ENCODE peak calls at places on chromosome X, in five cellular contexts. V is NT2/D1, Z is H1, E is HepG2, F is GM12878. R is an unnamed sample.

GRCh38 chrX:141642979-141643378 is 53.5 kb downstream of the SPANXA2 start:
- DNase-seq in V (no peak), E (no peak), F (no peak), Z (no peak), R (peak; percentile 5)

GRCh38 chrX:140066262-140066661 is 100.9 kb upstream of the CXorf66 start:
- DNase-seq in Z (no peak), V (no peak), F (no peak), E (no peak), R (no peak)

GRCh38 chrX:72201836-72202536 is 20.4 kb downstream of the PIN4 start:
- DNase-seq in E (no peak), F (no peak), V (no peak), Z (no peak), R (no peak)

GRCh38 chrX:85084770-85085393 is 81.2 kb downstream of the APOOL start:
- DNase-seq in Z (no peak), F (peak; percentile 8), E (peak; percentile 11), V (no peak), R (peak; percentile 53)

GRCh38 chrX:103629295-103630170 is 758 bp downstream of the TCEAL1 start:
- DNase-seq in Z (peak; percentile 67), V (peak; percentile 74), E (peak; percentile 39), F (no peak), R (peak; percentile 82)

GRCh38 chrX:12946838-12947544 is 27.9 kb upstream of the TMSB4X start:
- DNase-seq in F (peak; percentile 85), E (peak; percentile 47), V (peak; percentile 81), Z (peak; percentile 86), R (peak; percentile 83)

GRCh38 chrX:50469206-50469605 is 1.4 kb downstream of the DGKK start:
- DNase-seq in Z (no peak), V (no peak), F (no peak), E (no peak), R (no peak)

GRCh38 chrX:40573763-40574162 is 7.0 kb upstream of the ATP6AP2 start:
- DNase-seq in Z (peak; percentile 46), E (peak; percentile 18), F (no peak), V (no peak), R (no peak)

GRCh38 chrX:40088299-40088625 is 9.5 kb downstream of the BCOR start:
- DNase-seq in E (no peak), Z (no peak), V (no peak), F (no peak), R (no peak)

GRCh38 chrX:19747672-19748610 is 139.5 kb downstream of the SH3KBP1 start:
- DNase-seq in Z (no peak), E (no peak), V (no peak), F (no peak), R (no peak)

GRCh38 chrX:72038016-72038415 is 93.7 kb downstream of the RTL5 start:
- DNase-seq in V (no peak), E (no peak), Z (no peak), F (no peak), R (no peak)

GRCh38 chrX:94831364-94831763 is 1157.4 kb downstream of the FAM133A start:
- DNase-seq in V (no peak), F (no peak), Z (no peak), E (no peak), R (no peak)

GRCh38 chrX:21905209-21905735 is 35.2 kb upstream of the SMS start:
- DNase-seq in V (no peak), E (no peak), F (no peak), Z (no peak), R (no peak)

GRCh38 chrX:106168107-106168506 is at the start of gene PWWP3B:
- DNase-seq in Z (no peak), F (no peak), V (peak; percentile 50), E (no peak), R (peak; percentile 62)

GRCh38 chrX:53441531-53442321 is 7.6 kb upstream of the HSD17B10 start:
- DNase-seq in Z (peak; percentile 82), E (peak; percentile 62), F (peak; percentile 38), V (peak; percentile 78), R (peak; percentile 94)

GRCh38 chrX:50082741-50083140 is 118.1 kb downstream of the AKAP4 start:
- DNase-seq in E (no peak), F (no peak), V (no peak), Z (no peak), R (no peak)

GRCh38 chrX:47181301-47181700 is 12.3 kb upstream of the UBA1 start:
- DNase-seq in Z (no peak), E (no peak), V (no peak), F (no peak), R (no peak)

GRCh38 chrX:47232803-47233332 is at the start of gene USP11:
- DNase-seq in E (peak; percentile 47), F (no peak), V (peak; percentile 43), Z (peak; percentile 55), R (peak; percentile 46)

GRCh38 chrX:153708415-153708814 is 15.8 kb downstream of the BCAP31 start:
- DNase-seq in Z (peak; percentile 67), F (no peak), E (peak; percentile 65), V (no peak), R (peak; percentile 68)

GRCh38 chrX:122777766-122778165 is 406.3 kb upstream of the GRIA3 start:
- DNase-seq in F (no peak), E (no peak), V (no peak), Z (no peak), R (no peak)

GRCh38 chrX:55111578-55112254 is 22.9 kb downstream of the PAGE2 start:
- DNase-seq in Z (no peak), V (no peak), E (peak; percentile 48), F (no peak), R (no peak)

GRCh38 chrX:72258174-72258573 is 18.9 kb downstream of the RPS4X start:
- DNase-seq in Z (no peak), F (no peak), V (no peak), E (peak; percentile 64), R (no peak)

GRCh38 chrX:37347420-37347819 is 1.7 kb upstream of the PRRG1 start:
- DNase-seq in F (no peak), E (peak; percentile 72), V (no peak), Z (no peak), R (no peak)

GRCh38 chrX:149992918-149993317 is 54.6 kb upstream of the EOLA2 start:
- DNase-seq in V (no peak), F (no peak), Z (no peak), E (no peak), R (no peak)

GRCh38 chrX:133633162-133633561 is 217.9 kb upstream of the GPC4 start:
- DNase-seq in V (no peak), E (no peak), Z (no peak), F (no peak), R (no peak)

GRCh38 chrX:134692990-134693389 is 34.7 kb upstream of the PLAC1 start:
- DNase-seq in V (no peak), E (no peak), F (no peak), Z (no peak), R (no peak)

GRCh38 chrX:132022863-132023116 is 312 bp upstream of the STK26 start:
- DNase-seq in F (no peak), E (no peak), V (no peak), Z (no peak), R (no peak)

GRCh38 chrX:42804524-42804923 is 26.6 kb upstream of the PPP1R2C start:
- DNase-seq in E (no peak), Z (no peak), V (peak; percentile 58), F (no peak), R (no peak)

GRCh38 chrX:63920875-63921274 is 135.9 kb upstream of the ARHGEF9 start:
- DNase-seq in Z (no peak), V (no peak), E (no peak), F (no peak), R (no peak)

GRCh38 chrX:9804444-9804843 is 18.2 kb downstream of the SHROOM2 start:
- DNase-seq in E (no peak), Z (no peak), V (no peak), F (no peak), R (no peak)

GRCh38 chrX:1582686-1583437 is 8.5 kb upstream of the AKAP17A start:
- DNase-seq in F (no peak), V (no peak), E (peak; percentile 63), Z (peak; percentile 27), R (no peak)

GRCh38 chrX:46247456-46247855 is 297.8 kb downstream of the ZNF674 start:
- DNase-seq in E (no peak), F (no peak), Z (no peak), V (no peak), R (no peak)

GRCh38 chrX:24204331-24204730 is 54.8 kb downstream of the ZFX start:
- DNase-seq in E (no peak), Z (no peak), V (no peak), F (no peak), R (no peak)

GRCh38 chrX:54208531-54208930 is 25.5 kb upstream of the FAM120C start:
- DNase-seq in F (no peak), Z (no peak), E (no peak), V (no peak), R (no peak)

GRCh38 chrX:133607419-133608348 is 192.4 kb upstream of the GPC4 start:
- DNase-seq in F (no peak), V (no peak), Z (no peak), E (no peak), R (no peak)

DNA sequence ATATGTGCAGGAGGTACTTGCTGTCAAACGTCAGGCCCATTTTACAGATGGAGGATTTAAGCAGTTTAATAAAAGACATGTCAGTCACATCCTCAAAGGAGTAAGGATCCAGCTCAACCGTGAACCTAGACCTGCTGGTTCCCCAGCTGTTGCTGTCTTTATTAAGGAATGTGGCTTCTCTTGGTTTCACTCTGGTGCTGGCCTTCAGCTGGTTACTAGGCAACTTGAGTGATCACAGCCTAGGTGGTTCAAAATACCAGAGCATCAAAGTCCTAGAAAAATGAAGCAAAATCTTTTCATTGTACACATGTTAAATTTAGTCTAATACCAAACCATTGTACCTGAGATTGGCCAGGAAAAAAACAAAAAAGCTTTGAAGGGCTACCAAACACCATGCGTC is 32.7 kb upstream of the GLRA2 start:
- DNase-seq in F (no peak), Z (no peak), E (no peak), V (no peak), R (no peak)
- TF ChIP-seq SUZ12 in F (no peak), Z (no peak), E (no peak), V (no peak), R (no peak)

GRCh38 chrX:107842715-107843400 is 17.2 kb downstream of the MID2 start:
- DNase-seq in F (no peak), V (no peak), E (no peak), Z (no peak), R (no peak)
- TF ChIP-seq SUZ12 in F (no peak), V (no peak), E (no peak), Z (no peak), R (no peak)

DNA sequence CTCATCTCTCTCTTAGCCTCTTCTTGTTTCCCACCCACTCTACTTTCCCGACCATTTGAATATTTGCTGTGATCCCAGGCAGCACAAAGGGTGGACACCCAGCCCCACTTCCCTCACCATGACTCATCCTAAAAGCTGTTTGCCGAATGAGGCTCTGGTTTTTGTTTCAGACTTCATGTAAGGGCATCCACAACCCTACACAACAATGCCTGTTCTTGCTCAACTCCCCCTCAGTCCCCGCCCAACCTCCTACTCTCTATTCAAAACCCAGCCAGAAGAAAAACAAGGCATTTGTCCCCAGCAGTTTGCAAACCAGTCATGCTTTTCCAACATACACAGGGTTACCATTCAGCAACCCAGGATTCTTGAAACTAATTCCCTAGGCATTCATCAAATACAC is 516.5 kb upstream of the CNKSR2 start:
- DNase-seq in V (peak; percentile 71), F (no peak), Z (no peak), E (no peak), R (no peak)
- TF ChIP-seq SUZ12 in V (no peak), F (no peak), Z (no peak), E (no peak), R (no peak)

GRCh38 chrX:312621-313331 is 5.8 kb downstream of the GTPBP6 start:
- DNase-seq in F (no peak), Z (no peak), E (no peak), V (no peak), R (no peak)
- TF ChIP-seq SUZ12 in F (no peak), Z (no peak), E (no peak), V (no peak), R (no peak)

GRCh38 chrX:119870626-119871131 is 854 bp downstream of the RNF113A start:
- DNase-seq in Z (no peak), V (no peak), F (no peak), E (peak; percentile 11), R (peak; percentile 33)
- TF ChIP-seq SUZ12 in Z (no peak), V (no peak), F (no peak), E (no peak), R (no peak)

R was measured in HEK293T.